ENCODE peak calls at places on chromosomes 3 and 15, in nine cellular contexts. One of them, this sample, is unnamed.

GRCh38 chr15:100602822-100603393 is 519 bp downstream of the ASB7 start:
- DNase-seq in right lobe of liver: no peak
- DNase-seq in pancreas: no peak
- DNase-seq in GM06990: peak; percentile 67
- DNase-seq in ovary: peak; percentile 30
- DNase-seq in IMR-90: peak; percentile 20
- DNase-seq in Calu3: peak; percentile 68
- DNase-seq in OCI-LY7: peak; percentile 69
- DNase-seq in left lung: no peak
- DNase-seq in this sample: peak; percentile 35

GRCh38 chr3:122505676-122506075 is 9.1 kb downstream of the KPNA1 start:
- DNase-seq in OCI-LY7: no peak
- DNase-seq in pancreas: no peak
- DNase-seq in IMR-90: no peak
- DNase-seq in GM06990: no peak
- DNase-seq in left lung: no peak
- DNase-seq in ovary: no peak
- DNase-seq in Calu3: no peak
- DNase-seq in right lobe of liver: no peak
- DNase-seq in this sample: no peak

GRCh38 chr3:27115352-27115751 is 253.8 kb downstream of the NEK10 start:
- DNase-seq in Calu3: no peak
- DNase-seq in GM06990: no peak
- DNase-seq in right lobe of liver: no peak
- DNase-seq in left lung: no peak
- DNase-seq in ovary: no peak
- DNase-seq in pancreas: no peak
- DNase-seq in OCI-LY7: no peak
- DNase-seq in IMR-90: no peak
- DNase-seq in this sample: no peak

GRCh38 chr15:38826880-38827279 is 262.3 kb upstream of the RASGRP1 start:
- DNase-seq in pancreas: no peak
- DNase-seq in ovary: no peak
- DNase-seq in right lobe of liver: no peak
- DNase-seq in GM06990: no peak
- DNase-seq in Calu3: no peak
- DNase-seq in OCI-LY7: no peak
- DNase-seq in IMR-90: peak; percentile 22
- DNase-seq in left lung: no peak
- DNase-seq in this sample: no peak

GRCh38 chr3:150022406-150023238 is 51.9 kb upstream of the PFN2 start:
- DNase-seq in Calu3: no peak
- DNase-seq in pancreas: no peak
- DNase-seq in left lung: no peak
- DNase-seq in GM06990: no peak
- DNase-seq in OCI-LY7: peak; percentile 33
- DNase-seq in right lobe of liver: no peak
- DNase-seq in ovary: no peak
- DNase-seq in IMR-90: peak; percentile 31
- DNase-seq in this sample: no peak

GRCh38 chr15:101651753-101652097 is 456 bp downstream of the TM2D3 start:
- DNase-seq in GM06990: no peak
- DNase-seq in OCI-LY7: no peak
- DNase-seq in right lobe of liver: no peak
- DNase-seq in left lung: no peak
- DNase-seq in ovary: no peak
- DNase-seq in pancreas: no peak
- DNase-seq in Calu3: no peak
- DNase-seq in IMR-90: no peak
- DNase-seq in this sample: no peak

GRCh38 chr15:75104804-75105557 is 81.6 kb downstream of the PPCDC start:
- DNase-seq in pancreas: no peak
- DNase-seq in ovary: no peak
- DNase-seq in right lobe of liver: no peak
- DNase-seq in IMR-90: peak; percentile 83
- DNase-seq in OCI-LY7: peak; percentile 62
- DNase-seq in left lung: no peak
- DNase-seq in Calu3: peak; percentile 93
- DNase-seq in GM06990: peak; percentile 64
- DNase-seq in this sample: peak; percentile 79

GRCh38 chr15:54803139-54803808 is 393.5 kb downstream of the RSL24D1 start:
- DNase-seq in OCI-LY7: peak; percentile 9
- DNase-seq in GM06990: peak; percentile 9
- DNase-seq in right lobe of liver: no peak
- DNase-seq in ovary: no peak
- DNase-seq in IMR-90: peak; percentile 0
- DNase-seq in left lung: no peak
- DNase-seq in pancreas: no peak
- DNase-seq in Calu3: peak; percentile 29
- DNase-seq in this sample: no peak

GRCh38 chr3:105553851-105554250 is 187.1 kb downstream of the ALCAM start:
- DNase-seq in Calu3: no peak
- DNase-seq in right lobe of liver: no peak
- DNase-seq in GM06990: no peak
- DNase-seq in OCI-LY7: no peak
- DNase-seq in ovary: no peak
- DNase-seq in IMR-90: peak; percentile 58
- DNase-seq in left lung: no peak
- DNase-seq in pancreas: no peak
- DNase-seq in this sample: no peak

GRCh38 chr3:188624384-188624783 is 470.4 kb downstream of the LPP start:
- DNase-seq in Calu3: no peak
- DNase-seq in pancreas: no peak
- DNase-seq in IMR-90: peak; percentile 72
- DNase-seq in OCI-LY7: no peak
- DNase-seq in left lung: no peak
- DNase-seq in GM06990: no peak
- DNase-seq in right lobe of liver: no peak
- DNase-seq in ovary: no peak
- DNase-seq in this sample: no peak

GRCh38 chr3:27165348-27165747 is 203.8 kb downstream of the NEK10 start:
- DNase-seq in OCI-LY7: no peak
- DNase-seq in GM06990: no peak
- DNase-seq in IMR-90: peak; percentile 42
- DNase-seq in pancreas: no peak
- DNase-seq in right lobe of liver: no peak
- DNase-seq in left lung: no peak
- DNase-seq in ovary: no peak
- DNase-seq in Calu3: no peak
- DNase-seq in this sample: no peak

DNA sequence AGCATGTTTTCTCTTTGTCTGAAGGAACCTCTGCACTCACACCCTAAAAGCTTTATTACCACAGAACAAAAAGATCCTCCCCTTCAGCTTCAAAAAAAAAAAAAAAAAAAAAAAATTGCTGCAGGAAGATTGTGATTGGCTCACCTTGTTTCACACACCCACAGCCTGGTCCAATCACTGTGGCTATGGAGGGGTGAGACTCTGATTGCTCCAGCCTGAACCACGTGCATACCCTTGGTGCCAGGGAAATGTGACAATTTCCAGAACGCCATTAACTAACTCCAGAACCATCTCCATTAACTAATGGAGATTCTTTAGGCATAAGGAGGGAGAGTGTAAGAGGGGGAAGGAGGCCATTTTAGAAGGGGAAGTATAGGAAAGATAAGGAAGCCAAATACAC is 106.5 kb upstream of the CRBN start:
- DNase-seq in pancreas: no peak
- DNase-seq in Calu3: no peak
- DNase-seq in left lung: no peak
- DNase-seq in IMR-90: no peak
- DNase-seq in ovary: no peak
- DNase-seq in OCI-LY7: no peak
- DNase-seq in right lobe of liver: no peak
- DNase-seq in GM06990: no peak
- DNase-seq in this sample: no peak
- TF ChIP-seq CTCF in pancreas: no peak
- TF ChIP-seq CTCF in Calu3: no peak
- TF ChIP-seq CTCF in left lung: no peak
- TF ChIP-seq CTCF in IMR-90: no peak
- TF ChIP-seq CTCF in ovary: no peak
- TF ChIP-seq CTCF in OCI-LY7: no peak
- TF ChIP-seq CTCF in right lobe of liver: no peak
- TF ChIP-seq CTCF in GM06990: no peak
- TF ChIP-seq CTCF in this sample: no peak

GRCh38 chr15:45199136-45199810 is 11.5 kb upstream of the SHF start:
- DNase-seq in IMR-90: no peak
- DNase-seq in pancreas: peak; percentile 76
- DNase-seq in ovary: peak; percentile 46
- DNase-seq in OCI-LY7: peak; percentile 64
- DNase-seq in right lobe of liver: no peak
- DNase-seq in left lung: no peak
- DNase-seq in GM06990: peak; percentile 68
- DNase-seq in Calu3: no peak
- DNase-seq in this sample: no peak
- TF ChIP-seq CTCF in IMR-90: no peak
- TF ChIP-seq CTCF in pancreas: no peak
- TF ChIP-seq CTCF in ovary: no peak
- TF ChIP-seq CTCF in OCI-LY7: peak; percentile 6
- TF ChIP-seq CTCF in right lobe of liver: no peak
- TF ChIP-seq CTCF in left lung: no peak
- TF ChIP-seq CTCF in GM06990: no peak
- TF ChIP-seq CTCF in Calu3: no peak
- TF ChIP-seq CTCF in this sample: no peak

DNA sequence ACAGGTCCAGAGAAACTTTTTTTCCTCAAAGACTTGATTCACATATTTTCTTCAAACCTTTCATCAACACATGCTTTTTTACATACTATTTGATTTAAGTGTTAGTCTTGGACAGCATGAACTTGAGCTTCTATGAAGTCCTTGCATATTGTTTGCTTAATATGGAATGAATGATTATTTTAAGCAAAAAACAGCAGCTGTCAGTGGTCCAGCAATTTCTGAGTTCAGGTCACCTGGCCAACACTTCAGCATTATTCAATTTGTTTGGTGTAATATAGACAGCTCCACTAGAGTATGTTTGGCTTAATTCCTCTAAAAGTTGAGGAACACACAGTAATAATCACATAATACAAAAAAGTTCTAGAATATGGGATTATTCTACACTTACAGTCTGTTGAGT is 141.4 kb downstream of the PEX5L start:
- DNase-seq in GM06990: no peak
- DNase-seq in right lobe of liver: no peak
- DNase-seq in left lung: no peak
- DNase-seq in pancreas: no peak
- DNase-seq in Calu3: no peak
- DNase-seq in OCI-LY7: no peak
- DNase-seq in ovary: no peak
- DNase-seq in IMR-90: no peak
- DNase-seq in this sample: no peak
- TF ChIP-seq CTCF in GM06990: no peak
- TF ChIP-seq CTCF in right lobe of liver: no peak
- TF ChIP-seq CTCF in left lung: no peak
- TF ChIP-seq CTCF in pancreas: no peak
- TF ChIP-seq CTCF in Calu3: no peak
- TF ChIP-seq CTCF in OCI-LY7: no peak
- TF ChIP-seq CTCF in ovary: no peak
- TF ChIP-seq CTCF in IMR-90: no peak
- TF ChIP-seq CTCF in this sample: no peak

GRCh38 chr15:59185725-59186124 is 20.9 kb upstream of the LDHAL6B start:
- DNase-seq in left lung: no peak
- DNase-seq in GM06990: no peak
- DNase-seq in Calu3: no peak
- DNase-seq in IMR-90: no peak
- DNase-seq in OCI-LY7: peak; percentile 29
- DNase-seq in ovary: no peak
- DNase-seq in pancreas: no peak
- DNase-seq in right lobe of liver: no peak
- DNase-seq in this sample: no peak
- TF ChIP-seq CTCF in left lung: no peak
- TF ChIP-seq CTCF in GM06990: no peak
- TF ChIP-seq CTCF in Calu3: no peak
- TF ChIP-seq CTCF in IMR-90: peak; percentile 2
- TF ChIP-seq CTCF in OCI-LY7: peak; percentile 59
- TF ChIP-seq CTCF in ovary: no peak
- TF ChIP-seq CTCF in pancreas: no peak
- TF ChIP-seq CTCF in right lobe of liver: no peak
- TF ChIP-seq CTCF in this sample: no peak